ENCODE peak calls at places on chromosomes 6 and 20, in seven cellular contexts. One of them, this sample, is unnamed.

GRCh38 chr6:17178301-17178700 is 76.5 kb downstream of the STMND1 start:
- DNase-seq in dorsolateral prefrontal cortex: no peak
- DNase-seq in suprapubic skin: no peak
- DNase-seq in cardiac muscle cell: no peak
- DNase-seq in mesendoderm: no peak
- DNase-seq in ovary: no peak
- DNase-seq in A549: no peak
- DNase-seq in this sample: no peak

GRCh38 chr6:28543671-28544131 is 18.0 kb downstream of the GPX5 start:
- DNase-seq in dorsolateral prefrontal cortex: no peak
- DNase-seq in suprapubic skin: no peak
- DNase-seq in cardiac muscle cell: peak
- DNase-seq in mesendoderm: peak
- DNase-seq in ovary: peak
- DNase-seq in A549: peak
- DNase-seq in this sample: no peak

GRCh38 chr20:34794006-34794585 is 31.4 kb downstream of the NCOA6 start:
- DNase-seq in dorsolateral prefrontal cortex: no peak
- DNase-seq in suprapubic skin: no peak
- DNase-seq in cardiac muscle cell: no peak
- DNase-seq in mesendoderm: no peak
- DNase-seq in ovary: no peak
- DNase-seq in A549: no peak
- DNase-seq in this sample: no peak

GRCh38 chr20:49563015-49563980 is 4.6 kb downstream of the PTGIS start:
- DNase-seq in dorsolateral prefrontal cortex: no peak
- DNase-seq in suprapubic skin: peak
- DNase-seq in cardiac muscle cell: no peak
- DNase-seq in mesendoderm: no peak
- DNase-seq in ovary: peak
- DNase-seq in A549: no peak
- DNase-seq in this sample: no peak

GRCh38 chr20:51792960-51793359 is 9.4 kb downstream of the SALL4 start:
- DNase-seq in dorsolateral prefrontal cortex: no peak
- DNase-seq in suprapubic skin: no peak
- DNase-seq in cardiac muscle cell: no peak
- DNase-seq in mesendoderm: no peak
- DNase-seq in ovary: no peak
- DNase-seq in A549: no peak
- DNase-seq in this sample: no peak

GRCh38 chr6:29647927-29648642 is 8.8 kb upstream of the MOG start:
- DNase-seq in dorsolateral prefrontal cortex: no peak
- DNase-seq in suprapubic skin: no peak
- DNase-seq in cardiac muscle cell: peak
- DNase-seq in mesendoderm: peak
- DNase-seq in ovary: no peak
- DNase-seq in A549: peak
- DNase-seq in this sample: no peak

GRCh38 chr20:31682927-31683326 is 39.7 kb downstream of the BCL2L1 start:
- DNase-seq in dorsolateral prefrontal cortex: no peak
- DNase-seq in suprapubic skin: no peak
- DNase-seq in cardiac muscle cell: no peak
- DNase-seq in mesendoderm: no peak
- DNase-seq in ovary: no peak
- DNase-seq in A549: no peak
- DNase-seq in this sample: no peak

GRCh38 chr6:33010356-33010755 is 965 bp upstream of the HLA-DOA start:
- DNase-seq in dorsolateral prefrontal cortex: no peak
- DNase-seq in suprapubic skin: no peak
- DNase-seq in cardiac muscle cell: no peak
- DNase-seq in mesendoderm: no peak
- DNase-seq in ovary: no peak
- DNase-seq in A549: no peak
- DNase-seq in this sample: no peak

GRCh38 chr6:128739112-128739511 is 143.8 kb upstream of the LAMA2 start:
- DNase-seq in dorsolateral prefrontal cortex: no peak
- DNase-seq in suprapubic skin: no peak
- DNase-seq in cardiac muscle cell: no peak
- DNase-seq in mesendoderm: peak
- DNase-seq in ovary: no peak
- DNase-seq in A549: no peak
- DNase-seq in this sample: no peak

GRCh38 chr20:32761831-32762753 is at the start of gene DNMT3B:
- DNase-seq in dorsolateral prefrontal cortex: peak
- DNase-seq in suprapubic skin: no peak
- DNase-seq in cardiac muscle cell: peak
- DNase-seq in mesendoderm: peak
- DNase-seq in ovary: peak
- DNase-seq in A549: peak
- DNase-seq in this sample: peak

GRCh38 chr6:117674503-117674902 is 766 bp upstream of the NUS1 start:
- DNase-seq in dorsolateral prefrontal cortex: no peak
- DNase-seq in suprapubic skin: no peak
- DNase-seq in cardiac muscle cell: no peak
- DNase-seq in mesendoderm: no peak
- DNase-seq in ovary: no peak
- DNase-seq in A549: no peak
- DNase-seq in this sample: no peak

GRCh38 chr20:24066075-24066700 is 77.6 kb upstream of the GGTLC1 start:
- DNase-seq in dorsolateral prefrontal cortex: no peak
- DNase-seq in suprapubic skin: no peak
- DNase-seq in cardiac muscle cell: no peak
- DNase-seq in mesendoderm: no peak
- DNase-seq in ovary: no peak
- DNase-seq in A549: no peak
- DNase-seq in this sample: no peak

GRCh38 chr6:151075527-151075926 is 164.2 kb upstream of the AKAP12 start:
- DNase-seq in dorsolateral prefrontal cortex: no peak
- DNase-seq in suprapubic skin: no peak
- DNase-seq in cardiac muscle cell: no peak
- DNase-seq in mesendoderm: no peak
- DNase-seq in ovary: no peak
- DNase-seq in A549: no peak
- DNase-seq in this sample: no peak

GRCh38 chr6:109292420-109292819 is 89.8 kb downstream of the CD164 start:
- DNase-seq in dorsolateral prefrontal cortex: no peak
- DNase-seq in suprapubic skin: no peak
- DNase-seq in cardiac muscle cell: no peak
- DNase-seq in mesendoderm: peak
- DNase-seq in ovary: no peak
- DNase-seq in A549: no peak
- DNase-seq in this sample: no peak

GRCh38 chr20:49685809-49686208 is 27.9 kb downstream of the B4GALT5 start:
- DNase-seq in dorsolateral prefrontal cortex: no peak
- DNase-seq in suprapubic skin: no peak
- DNase-seq in cardiac muscle cell: no peak
- DNase-seq in mesendoderm: no peak
- DNase-seq in ovary: no peak
- DNase-seq in A549: no peak
- DNase-seq in this sample: peak

GRCh38 chr20:16367948-16368560 is 205.2 kb downstream of the KIF16B start:
- DNase-seq in dorsolateral prefrontal cortex: no peak
- DNase-seq in suprapubic skin: no peak
- DNase-seq in cardiac muscle cell: no peak
- DNase-seq in mesendoderm: no peak
- DNase-seq in ovary: no peak
- DNase-seq in A549: no peak
- DNase-seq in this sample: no peak

GRCh38 chr6:133756046-133756445 is 132.9 kb upstream of the TCF21 start:
- DNase-seq in dorsolateral prefrontal cortex: no peak
- DNase-seq in suprapubic skin: no peak
- DNase-seq in cardiac muscle cell: no peak
- DNase-seq in mesendoderm: no peak
- DNase-seq in ovary: no peak
- DNase-seq in A549: no peak
- DNase-seq in this sample: no peak

GRCh38 chr6:13383280-13384163 is 55.2 kb upstream of the TBC1D7 start:
- DNase-seq in dorsolateral prefrontal cortex: no peak
- DNase-seq in suprapubic skin: no peak
- DNase-seq in cardiac muscle cell: no peak
- DNase-seq in mesendoderm: no peak
- DNase-seq in ovary: no peak
- DNase-seq in A549: peak
- DNase-seq in this sample: no peak

GRCh38 chr6:82971877-82972460 is 93.7 kb downstream of the UBE3D start:
- DNase-seq in dorsolateral prefrontal cortex: no peak
- DNase-seq in suprapubic skin: no peak
- DNase-seq in cardiac muscle cell: no peak
- DNase-seq in mesendoderm: no peak
- DNase-seq in ovary: no peak
- DNase-seq in A549: no peak
- DNase-seq in this sample: no peak

DNA sequence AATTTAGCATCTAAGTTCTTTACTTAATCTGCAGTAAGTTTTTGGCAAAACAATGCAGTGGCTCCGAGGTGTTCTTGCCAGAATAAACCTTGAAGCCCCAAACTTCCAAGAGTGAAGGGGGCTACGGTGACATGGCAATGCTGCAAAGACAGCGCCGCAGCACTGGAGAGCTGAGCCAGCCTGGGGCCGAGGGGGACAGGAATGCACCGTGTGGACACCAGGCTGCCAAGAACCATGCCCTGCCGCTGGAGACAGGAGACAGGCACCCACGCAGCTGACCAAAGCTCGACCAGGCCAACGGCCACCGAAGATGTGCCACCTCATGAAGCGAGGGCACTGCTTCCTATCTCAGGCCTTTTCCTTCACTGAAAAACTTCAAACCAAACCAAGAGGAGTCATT is 133.4 kb downstream of the PRND start:
- DNase-seq in dorsolateral prefrontal cortex: no peak
- DNase-seq in suprapubic skin: no peak
- DNase-seq in cardiac muscle cell: no peak
- DNase-seq in mesendoderm: no peak
- DNase-seq in ovary: no peak
- DNase-seq in A549: no peak
- DNase-seq in this sample: no peak
- H3K27ac ChIP-seq in dorsolateral prefrontal cortex: no peak
- H3K27ac ChIP-seq in suprapubic skin: no peak
- H3K27ac ChIP-seq in cardiac muscle cell: no peak
- H3K27ac ChIP-seq in mesendoderm: no peak
- H3K27ac ChIP-seq in ovary: no peak
- H3K27ac ChIP-seq in A549: no peak
- H3K27ac ChIP-seq in this sample: no peak

GRCh38 chr6:127301199-127301700 is 34.6 kb downstream of the RNF146 start:
- DNase-seq in dorsolateral prefrontal cortex: no peak
- DNase-seq in suprapubic skin: no peak
- DNase-seq in cardiac muscle cell: no peak
- DNase-seq in mesendoderm: no peak
- DNase-seq in ovary: no peak
- DNase-seq in A549: no peak
- DNase-seq in this sample: no peak
- H3K27ac ChIP-seq in dorsolateral prefrontal cortex: no peak
- H3K27ac ChIP-seq in suprapubic skin: no peak
- H3K27ac ChIP-seq in cardiac muscle cell: no peak
- H3K27ac ChIP-seq in mesendoderm: no peak
- H3K27ac ChIP-seq in ovary: no peak
- H3K27ac ChIP-seq in A549: no peak
- H3K27ac ChIP-seq in this sample: no peak

GRCh38 chr20:8213270-8213669 is 81.2 kb downstream of the PLCB1 start:
- DNase-seq in dorsolateral prefrontal cortex: no peak
- DNase-seq in suprapubic skin: no peak
- DNase-seq in cardiac muscle cell: no peak
- DNase-seq in mesendoderm: peak
- DNase-seq in ovary: no peak
- DNase-seq in A549: no peak
- DNase-seq in this sample: no peak

GRCh38 chr20:8216375-8217200 is 84.5 kb downstream of the PLCB1 start:
- DNase-seq in dorsolateral prefrontal cortex: no peak
- DNase-seq in suprapubic skin: no peak
- DNase-seq in cardiac muscle cell: no peak
- DNase-seq in mesendoderm: no peak
- DNase-seq in ovary: no peak
- DNase-seq in A549: no peak
- DNase-seq in this sample: no peak

GRCh38 chr20:8215516-8215915 is 83.5 kb downstream of the PLCB1 start:
- DNase-seq in dorsolateral prefrontal cortex: no peak
- DNase-seq in suprapubic skin: no peak
- DNase-seq in cardiac muscle cell: no peak
- DNase-seq in mesendoderm: no peak
- DNase-seq in ovary: no peak
- DNase-seq in A549: no peak
- DNase-seq in this sample: no peak

GRCh38 chr20:8212286-8212685 is 80.2 kb downstream of the PLCB1 start:
- DNase-seq in dorsolateral prefrontal cortex: no peak
- DNase-seq in suprapubic skin: no peak
- DNase-seq in cardiac muscle cell: no peak
- DNase-seq in mesendoderm: no peak
- DNase-seq in ovary: no peak
- DNase-seq in A549: no peak
- DNase-seq in this sample: no peak

DNA sequence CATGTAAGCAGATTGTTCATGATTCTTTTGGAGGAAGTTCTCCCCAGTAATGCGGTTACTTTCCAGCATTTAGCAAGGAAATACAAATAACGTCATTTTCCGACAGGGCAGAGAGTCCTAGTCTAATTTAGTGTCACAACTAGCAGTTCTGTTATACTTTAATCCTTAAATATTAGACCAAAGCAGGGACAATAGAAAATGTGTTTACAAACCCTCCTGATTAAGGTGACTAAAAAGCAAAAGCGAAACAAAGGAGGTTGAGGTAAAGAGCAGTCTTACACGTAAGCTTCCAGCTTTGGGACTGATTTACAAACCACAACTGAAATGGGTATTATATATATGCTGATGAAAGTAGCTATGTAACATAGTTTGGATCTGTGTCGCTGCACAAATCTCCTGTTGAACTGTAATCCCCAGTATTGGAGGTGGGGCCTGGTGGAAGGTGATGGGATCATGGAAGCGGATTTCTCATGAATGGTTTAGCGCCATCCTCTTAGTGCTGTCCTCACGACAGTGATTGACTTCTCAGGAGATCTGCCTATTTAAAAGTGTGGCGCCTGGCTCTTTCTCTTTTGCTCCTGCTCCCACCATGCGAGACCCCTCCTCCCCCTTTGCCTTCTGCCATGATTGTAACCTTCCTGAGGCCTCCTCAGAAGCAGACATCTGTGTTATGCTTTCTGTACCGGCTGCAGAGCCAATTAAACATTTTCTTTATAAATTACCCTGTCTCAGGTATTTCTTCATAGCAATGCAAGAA is 81.9 kb downstream of the PLCB1 start:
- DNase-seq in dorsolateral prefrontal cortex: no peak
- DNase-seq in suprapubic skin: no peak
- DNase-seq in cardiac muscle cell: no peak
- DNase-seq in mesendoderm: no peak
- DNase-seq in ovary: no peak
- DNase-seq in A549: no peak
- DNase-seq in this sample: no peak
- H3K27ac ChIP-seq in dorsolateral prefrontal cortex: no peak
- H3K27ac ChIP-seq in suprapubic skin: no peak
- H3K27ac ChIP-seq in cardiac muscle cell: no peak
- H3K27ac ChIP-seq in mesendoderm: no peak
- H3K27ac ChIP-seq in ovary: no peak
- H3K27ac ChIP-seq in A549: no peak
- H3K27ac ChIP-seq in this sample: no peak

DNA sequence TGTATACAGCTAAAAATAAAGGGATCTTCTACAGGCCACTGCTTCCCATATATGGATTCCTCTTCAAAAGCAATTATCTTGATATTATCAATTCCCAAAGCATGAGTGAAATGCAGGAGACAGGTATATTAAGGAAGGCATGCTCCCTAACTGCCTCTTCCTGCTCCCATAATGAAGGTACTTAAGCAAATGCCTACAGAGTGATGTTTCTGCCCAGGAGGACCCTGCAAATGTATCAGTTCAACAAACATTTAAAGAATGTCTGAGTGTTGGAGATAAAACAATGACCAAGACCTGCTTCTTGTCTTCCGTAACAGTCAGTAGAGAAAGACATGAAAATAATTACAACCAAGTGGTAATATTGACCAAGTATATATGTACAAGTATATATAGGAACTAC is 4.2 kb downstream of the UBE2J1 start:
- DNase-seq in dorsolateral prefrontal cortex: no peak
- DNase-seq in suprapubic skin: no peak
- DNase-seq in cardiac muscle cell: peak
- DNase-seq in mesendoderm: peak
- DNase-seq in ovary: no peak
- DNase-seq in A549: no peak
- DNase-seq in this sample: no peak
- H3K27ac ChIP-seq in dorsolateral prefrontal cortex: no peak
- H3K27ac ChIP-seq in suprapubic skin: no peak
- H3K27ac ChIP-seq in cardiac muscle cell: peak
- H3K27ac ChIP-seq in mesendoderm: peak
- H3K27ac ChIP-seq in ovary: no peak
- H3K27ac ChIP-seq in A549: no peak
- H3K27ac ChIP-seq in this sample: no peak

This sample was measured in caudate nucleus.